ENCODE peak calls at places on chromosomes 12 and 14, in four cellular contexts. E is ascending aorta, D is caudate nucleus, U is HEK293T. V is an unnamed sample.

GRCh38 chr12:92485356-92486348 is 217.1 kb upstream of the PLEKHG7 start:
- DNase-seq in D (no peak), E (no peak), U (no peak), V (no peak)

GRCh38 chr12:108773798-108774788 is 42.8 kb upstream of the CORO1C start:
- DNase-seq in E (peak), D (peak), U (no peak), V (peak)

GRCh38 chr12:632102-632696 is 31.0 kb downstream of the NINJ2 start:
- DNase-seq in U (no peak), E (peak), D (no peak), V (no peak)

GRCh38 chr12:132572106-132572505 is 38.3 kb downstream of the LRCOL1 start:
- DNase-seq in U (no peak), D (no peak), E (no peak), V (no peak)

GRCh38 chr12:100801335-100801734 is 6.8 kb downstream of the ANO4 start:
- DNase-seq in D (no peak), E (no peak), U (no peak), V (no peak)

GRCh38 chr14:52690983-52691760 is 4.2 kb downstream of the ERO1A start:
- DNase-seq in D (no peak), U (no peak), E (no peak), V (no peak)

GRCh38 chr12:40970320-40970907 is 217.7 kb upstream of the PDZRN4 start:
- DNase-seq in E (no peak), U (peak), D (no peak), V (no peak)

GRCh38 chr12:9782547-9783382 is 22.1 kb upstream of the CD69 start:
- DNase-seq in D (no peak), E (no peak), U (no peak), V (no peak)

GRCh38 chr14:102508410-102508773 is 1.2 kb downstream of the ANKRD9 start:
- DNase-seq in U (peak), D (no peak), E (no peak), V (no peak)

GRCh38 chr14:81384900-81385299 is 15.2 kb downstream of the STON2 start:
- DNase-seq in D (no peak), U (no peak), E (no peak), V (no peak)

GRCh38 chr12:34396861-34397590 is 374.7 kb downstream of the ALG10 start:
- DNase-seq in E (peak), U (no peak), D (no peak), V (no peak)

GRCh38 chr14:104031384-104031783 is 54.1 kb upstream of the ASPG start:
- DNase-seq in D (no peak), U (no peak), E (no peak), V (no peak)

GRCh38 chr14:105499256-105500035 is 8.4 kb downstream of the TEDC1 start:
- DNase-seq in E (no peak), U (no peak), D (peak), V (peak)

GRCh38 chr14:98890556-98891340 is 381.2 kb downstream of the BCL11B start:
- DNase-seq in E (no peak), D (no peak), U (no peak), V (no peak)

GRCh38 chr14:23167006-23167847 is 16.2 kb downstream of the SLC7A8 start:
- DNase-seq in D (no peak), E (peak), U (no peak), V (no peak)

GRCh38 chr12:106193404-106194215 is 54.2 kb downstream of the CKAP4 start:
- DNase-seq in U (no peak), E (no peak), D (no peak), V (no peak)

GRCh38 chr12:2974560-2974971 is 15.4 kb downstream of the TEAD4 start:
- DNase-seq in D (no peak), U (no peak), E (no peak), V (no peak)

V was measured in omental fat pad.